ENCODE peak calls at places on chromosomes 7 and 10, in five cellular contexts. J, R, Y, E and Z are unnamed samples.

GRCh38 chr7:36739351-36739750 is 15.1 kb upstream of the AOAH start:
- DNase-seq in E (no peak), Y (no peak), J (no peak), R (peak), Z (no peak)

GRCh38 chr7:42083284-42083683 is 153.7 kb downstream of the GLI3 start:
- DNase-seq in Y (no peak), J (no peak), E (no peak), R (no peak), Z (no peak)

GRCh38 chr7:102890292-102890970 is 22.4 kb upstream of the LRRC17 start:
- DNase-seq in R (no peak), Y (no peak), E (no peak), J (no peak), Z (peak)

GRCh38 chr10:54159924-54160323 is 641.1 kb downstream of the PCDH15 start:
- DNase-seq in J (no peak), E (no peak), Y (no peak), R (no peak), Z (no peak)

GRCh38 chr10:125928928-125929585 is 32.7 kb downstream of the FANK1 start:
- DNase-seq in Y (no peak), J (no peak), R (no peak), E (no peak), Z (no peak)

GRCh38 chr7:116499168-116500070 is at the start of gene CAV2:
- DNase-seq in R (peak), J (no peak), E (no peak), Y (no peak), Z (peak)

GRCh38 chr10:15227611-15228372 is 59.3 kb upstream of the NMT2 start:
- DNase-seq in E (no peak), Y (no peak), J (no peak), R (peak), Z (peak)

GRCh38 chr10:73931767-73932624 is 21.1 kb downstream of the PLAU start:
- DNase-seq in Y (peak), E (no peak), J (no peak), R (peak), Z (peak)

GRCh38 chr10:100510533-100511308 is 8.9 kb downstream of the SEC31B start:
- DNase-seq in E (peak), J (no peak), Y (no peak), R (peak), Z (no peak)

GRCh38 chr10:61323757-61324156 is 129.4 kb downstream of the TMEM26 start:
- DNase-seq in Y (no peak), J (no peak), E (no peak), R (no peak), Z (no peak)

GRCh38 chr10:72344932-72345331 is 9.8 kb downstream of the DNAJB12 start:
- DNase-seq in J (no peak), E (no peak), R (no peak), Y (no peak), Z (no peak)

GRCh38 chr10:62545667-62546066 is 171.5 kb downstream of the ZNF365 start:
- DNase-seq in J (no peak), Y (no peak), R (peak), E (no peak), Z (peak)

GRCh38 chr10:131127122-131127589 is 184.4 kb downstream of the TCERG1L start:
- DNase-seq in R (no peak), J (no peak), E (no peak), Y (no peak), Z (no peak)

GRCh38 chr10:131123496-131123895 is 188.0 kb downstream of the TCERG1L start:
- DNase-seq in E (no peak), R (no peak), Y (no peak), J (no peak), Z (no peak)

GRCh38 chr10:131125511-131126225 is 185.9 kb downstream of the TCERG1L start:
- DNase-seq in Y (no peak), R (no peak), J (no peak), E (no peak), Z (no peak)

GRCh38 chr10:131126321-131127121 is 185.0 kb downstream of the TCERG1L start:
- DNase-seq in R (peak), Y (no peak), E (no peak), J (no peak), Z (no peak)

GRCh38 chr10:131124945-131125344 is 186.6 kb downstream of the TCERG1L start:
- DNase-seq in J (no peak), E (no peak), Y (no peak), R (no peak), Z (no peak)
- TF ChIP-seq CTCF in J (no peak), E (no peak), Y (no peak), R (no peak), Z (no peak)

GRCh38 chr10:52424343-52424742 is 110.3 kb downstream of the DKK1 start:
- DNase-seq in E (no peak), R (no peak), J (no peak), Y (no peak), Z (no peak)
- H3K4me3 ChIP-seq in E (no peak), R (no peak), J (no peak), Y (no peak), Z (no peak)

GRCh38 chr10:82020999-82021398 is 146.0 kb downstream of the NRG3 start:
- DNase-seq in Y (no peak), J (no peak), R (no peak), E (no peak), Z (no peak)
- TF ChIP-seq CTCF in Y (no peak), J (no peak), R (no peak), E (no peak), Z (no peak)

GRCh38 chr10:110074986-110075664 is 67.3 kb downstream of the ADD3 start:
- DNase-seq in E (no peak), Y (peak), J (peak), R (peak), Z (peak)

GRCh38 chr10:110076559-110077318 is 69.0 kb downstream of the ADD3 start:
- DNase-seq in E (no peak), R (peak), J (peak), Y (peak), Z (peak)

GRCh38 chr10:110077436-110078120 is 69.8 kb downstream of the ADD3 start:
- DNase-seq in R (no peak), Y (no peak), J (no peak), E (no peak), Z (peak)

GRCh38 chr10:110074298-110074697 is 66.5 kb downstream of the ADD3 start:
- DNase-seq in Y (no peak), R (no peak), E (no peak), J (no peak), Z (peak)

GRCh38 chr10:110075726-110076125 is 67.9 kb downstream of the ADD3 start:
- DNase-seq in J (no peak), Y (no peak), E (no peak), R (no peak), Z (no peak)
- H3K4me3 ChIP-seq in J (no peak), Y (no peak), E (no peak), R (no peak), Z (no peak)

GRCh38 chr10:87861566-87861952 is 1.8 kb downstream of the KLLN start:
- DNase-seq in E (peak), Y (peak), R (peak), J (no peak), Z (peak)
- TF ChIP-seq CTCF in E (no peak), Y (no peak), R (no peak), J (peak), Z (no peak)

GRCh38 chr10:79188154-79188763 is 119.5 kb downstream of the ZMIZ1 start:
- DNase-seq in J (no peak), R (no peak), Y (no peak), E (no peak), Z (no peak)

GRCh38 chr10:79185796-79186374 is 117.1 kb downstream of the ZMIZ1 start:
- DNase-seq in E (no peak), J (no peak), Y (no peak), R (no peak), Z (no peak)

GRCh38 chr10:79186742-79187544 is 118.2 kb downstream of the ZMIZ1 start:
- DNase-seq in J (no peak), Y (no peak), R (no peak), E (no peak), Z (no peak)

GRCh38 chr10:79185067-79185774 is 116.5 kb downstream of the ZMIZ1 start:
- DNase-seq in R (no peak), J (no peak), E (no peak), Y (no peak), Z (peak)

DNA sequence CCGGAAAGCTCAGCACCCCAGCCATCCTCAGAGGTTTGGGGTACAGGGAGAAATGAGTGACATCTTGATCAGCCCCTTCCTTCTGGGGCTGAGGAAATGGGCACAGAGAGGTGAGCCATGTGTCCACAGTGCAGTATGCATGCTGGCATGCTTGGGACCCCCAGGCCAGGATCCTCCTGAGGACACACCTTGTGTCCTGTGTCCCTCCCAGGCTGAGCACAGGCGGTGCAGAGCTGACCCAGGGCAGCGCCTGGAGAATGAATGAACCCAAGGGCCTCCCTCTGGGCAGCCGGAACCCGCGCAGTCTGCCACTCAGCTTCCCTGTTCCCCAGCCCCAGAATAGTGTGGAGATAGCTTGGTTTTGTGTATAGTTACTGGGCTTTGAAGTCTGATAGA is 118.8 kb downstream of the ZMIZ1 start:
- DNase-seq in R (no peak), J (no peak), Y (no peak), E (no peak), Z (no peak)
- H3K4me3 ChIP-seq in R (no peak), J (no peak), Y (no peak), E (no peak), Z (no peak)